ENCODE peak calls at places on chromosomes 2 and 18, in nine cellular contexts. One of them, this sample, is unnamed.

GRCh38 chr2:195477248-195477995 is 179.6 kb upstream of the SLC39A10 start:
- DNase-seq in IMR-90: peak; percentile 87
- DNase-seq in heart left ventricle: no peak
- DNase-seq in esophagus muscularis mucosa: no peak
- DNase-seq in fibroblast of lung: peak; percentile 91
- DNase-seq in psoas muscle: no peak
- DNase-seq in HL-60: no peak
- DNase-seq in stomach: no peak
- DNase-seq in GM23338: no peak
- DNase-seq in this sample: peak; percentile 64

GRCh38 chr2:105593221-105593967 is 151.3 kb upstream of the NCK2 start:
- DNase-seq in heart left ventricle: no peak
- DNase-seq in psoas muscle: no peak
- DNase-seq in stomach: no peak
- DNase-seq in GM23338: no peak
- DNase-seq in fibroblast of lung: peak; percentile 32
- DNase-seq in esophagus muscularis mucosa: no peak
- DNase-seq in HL-60: no peak
- DNase-seq in IMR-90: peak; percentile 2
- DNase-seq in this sample: peak; percentile 55

GRCh38 chr2:231034291-231034882 is 2.9 kb upstream of the C2orf72 start:
- DNase-seq in GM23338: no peak
- DNase-seq in psoas muscle: no peak
- DNase-seq in HL-60: no peak
- DNase-seq in stomach: no peak
- DNase-seq in heart left ventricle: no peak
- DNase-seq in IMR-90: no peak
- DNase-seq in esophagus muscularis mucosa: no peak
- DNase-seq in fibroblast of lung: no peak
- DNase-seq in this sample: no peak

GRCh38 chr2:50515638-50516037 is 516.3 kb downstream of the NRXN1 start:
- DNase-seq in IMR-90: no peak
- DNase-seq in HL-60: no peak
- DNase-seq in esophagus muscularis mucosa: no peak
- DNase-seq in heart left ventricle: no peak
- DNase-seq in fibroblast of lung: no peak
- DNase-seq in stomach: no peak
- DNase-seq in GM23338: no peak
- DNase-seq in psoas muscle: no peak
- DNase-seq in this sample: peak; percentile 23

GRCh38 chr18:62420513-62421209 is 95.6 kb downstream of the TNFRSF11A start:
- DNase-seq in esophagus muscularis mucosa: no peak
- DNase-seq in IMR-90: peak; percentile 65
- DNase-seq in stomach: peak; percentile 36
- DNase-seq in HL-60: no peak
- DNase-seq in GM23338: no peak
- DNase-seq in fibroblast of lung: peak; percentile 74
- DNase-seq in psoas muscle: no peak
- DNase-seq in heart left ventricle: no peak
- DNase-seq in this sample: peak; percentile 67

GRCh38 chr2:43174368-43175186 is 51.8 kb downstream of the ZFP36L2 start:
- DNase-seq in heart left ventricle: peak; percentile 75
- DNase-seq in fibroblast of lung: no peak
- DNase-seq in esophagus muscularis mucosa: no peak
- DNase-seq in stomach: peak; percentile 34
- DNase-seq in HL-60: no peak
- DNase-seq in GM23338: no peak
- DNase-seq in IMR-90: no peak
- DNase-seq in psoas muscle: peak; percentile 64
- DNase-seq in this sample: no peak

GRCh38 chr2:233005096-233005495 is 8.0 kb downstream of the NGEF start:
- DNase-seq in fibroblast of lung: no peak
- DNase-seq in IMR-90: no peak
- DNase-seq in stomach: no peak
- DNase-seq in psoas muscle: no peak
- DNase-seq in HL-60: no peak
- DNase-seq in esophagus muscularis mucosa: no peak
- DNase-seq in heart left ventricle: peak; percentile 38
- DNase-seq in GM23338: no peak
- DNase-seq in this sample: no peak

GRCh38 chr2:159088906-159089305 is 120.5 kb downstream of the TANC1 start:
- DNase-seq in IMR-90: no peak
- DNase-seq in psoas muscle: no peak
- DNase-seq in HL-60: no peak
- DNase-seq in heart left ventricle: no peak
- DNase-seq in GM23338: peak; percentile 54
- DNase-seq in fibroblast of lung: no peak
- DNase-seq in stomach: no peak
- DNase-seq in esophagus muscularis mucosa: no peak
- DNase-seq in this sample: no peak

GRCh38 chr18:13240060-13240725 is 21.6 kb downstream of the LDLRAD4 start:
- DNase-seq in fibroblast of lung: no peak
- DNase-seq in stomach: no peak
- DNase-seq in heart left ventricle: no peak
- DNase-seq in psoas muscle: no peak
- DNase-seq in IMR-90: no peak
- DNase-seq in esophagus muscularis mucosa: no peak
- DNase-seq in HL-60: no peak
- DNase-seq in GM23338: no peak
- DNase-seq in this sample: no peak

GRCh38 chr18:58451972-58452334 is 176.9 kb downstream of the ALPK2 start:
- DNase-seq in IMR-90: no peak
- DNase-seq in psoas muscle: no peak
- DNase-seq in fibroblast of lung: no peak
- DNase-seq in stomach: no peak
- DNase-seq in heart left ventricle: no peak
- DNase-seq in esophagus muscularis mucosa: no peak
- DNase-seq in GM23338: no peak
- DNase-seq in HL-60: no peak
- DNase-seq in this sample: no peak

GRCh38 chr2:7180641-7181370 is 263.6 kb downstream of the RNF144A start:
- DNase-seq in HL-60: no peak
- DNase-seq in esophagus muscularis mucosa: no peak
- DNase-seq in psoas muscle: no peak
- DNase-seq in GM23338: peak; percentile 8
- DNase-seq in IMR-90: no peak
- DNase-seq in fibroblast of lung: peak; percentile 80
- DNase-seq in heart left ventricle: no peak
- DNase-seq in stomach: no peak
- DNase-seq in this sample: peak; percentile 79

GRCh38 chr18:44586782-44587524 is 93.7 kb upstream of the SETBP1 start:
- DNase-seq in esophagus muscularis mucosa: no peak
- DNase-seq in IMR-90: no peak
- DNase-seq in heart left ventricle: no peak
- DNase-seq in GM23338: no peak
- DNase-seq in psoas muscle: no peak
- DNase-seq in HL-60: no peak
- DNase-seq in fibroblast of lung: no peak
- DNase-seq in stomach: no peak
- DNase-seq in this sample: no peak

GRCh38 chr2:38668092-38668491 is 2.2 kb downstream of the GALM start:
- DNase-seq in esophagus muscularis mucosa: no peak
- DNase-seq in stomach: no peak
- DNase-seq in HL-60: no peak
- DNase-seq in fibroblast of lung: no peak
- DNase-seq in heart left ventricle: no peak
- DNase-seq in IMR-90: no peak
- DNase-seq in psoas muscle: no peak
- DNase-seq in GM23338: no peak
- DNase-seq in this sample: no peak

GRCh38 chr18:28637897-28638296 is 461.0 kb upstream of the CDH2 start:
- DNase-seq in psoas muscle: no peak
- DNase-seq in esophagus muscularis mucosa: no peak
- DNase-seq in stomach: no peak
- DNase-seq in GM23338: peak; percentile 37
- DNase-seq in fibroblast of lung: no peak
- DNase-seq in IMR-90: no peak
- DNase-seq in heart left ventricle: no peak
- DNase-seq in HL-60: no peak
- DNase-seq in this sample: no peak

GRCh38 chr2:56133931-56134629 is 49.7 kb upstream of the CCDC85A start:
- DNase-seq in HL-60: no peak
- DNase-seq in psoas muscle: no peak
- DNase-seq in IMR-90: no peak
- DNase-seq in esophagus muscularis mucosa: no peak
- DNase-seq in fibroblast of lung: no peak
- DNase-seq in GM23338: no peak
- DNase-seq in stomach: no peak
- DNase-seq in heart left ventricle: no peak
- DNase-seq in this sample: no peak
- TF ChIP-seq CTCF in HL-60: no peak
- TF ChIP-seq CTCF in psoas muscle: no peak
- TF ChIP-seq CTCF in IMR-90: no peak
- TF ChIP-seq CTCF in esophagus muscularis mucosa: no peak
- TF ChIP-seq CTCF in fibroblast of lung: no peak
- TF ChIP-seq CTCF in GM23338: no peak
- TF ChIP-seq CTCF in stomach: no peak
- TF ChIP-seq CTCF in heart left ventricle: no peak
- TF ChIP-seq CTCF in this sample: no peak

GRCh38 chr2:127592761-127593227 is 53.2 kb upstream of the GPR17 start:
- DNase-seq in fibroblast of lung: no peak
- DNase-seq in HL-60: no peak
- DNase-seq in heart left ventricle: no peak
- DNase-seq in GM23338: no peak
- DNase-seq in IMR-90: no peak
- DNase-seq in esophagus muscularis mucosa: no peak
- DNase-seq in stomach: peak; percentile 17
- DNase-seq in psoas muscle: no peak
- DNase-seq in this sample: no peak
- H3K27ac ChIP-seq in fibroblast of lung: no peak overlapping the region
- H3K27ac ChIP-seq in HL-60: no peak overlapping the region
- H3K27ac ChIP-seq in heart left ventricle: no peak overlapping the region
- H3K27ac ChIP-seq in GM23338: no peak overlapping the region
- H3K27ac ChIP-seq in IMR-90: no peak overlapping the region
- H3K27ac ChIP-seq in esophagus muscularis mucosa: no peak overlapping the region
- H3K27ac ChIP-seq in stomach: no peak overlapping the region
- H3K27ac ChIP-seq in psoas muscle: no peak overlapping the region
- H3K27ac ChIP-seq in this sample: no peak overlapping the region

GRCh38 chr2:148360662-148361061 is 283.9 kb upstream of the EPC2 start:
- DNase-seq in heart left ventricle: no peak
- DNase-seq in stomach: no peak
- DNase-seq in fibroblast of lung: no peak
- DNase-seq in psoas muscle: no peak
- DNase-seq in HL-60: no peak
- DNase-seq in esophagus muscularis mucosa: no peak
- DNase-seq in GM23338: no peak
- DNase-seq in IMR-90: no peak
- DNase-seq in this sample: no peak
- TF ChIP-seq CTCF in heart left ventricle: no peak
- TF ChIP-seq CTCF in stomach: no peak
- TF ChIP-seq CTCF in fibroblast of lung: no peak
- TF ChIP-seq CTCF in psoas muscle: no peak
- TF ChIP-seq CTCF in HL-60: no peak
- TF ChIP-seq CTCF in esophagus muscularis mucosa: no peak
- TF ChIP-seq CTCF in GM23338: no peak
- TF ChIP-seq CTCF in IMR-90: no peak
- TF ChIP-seq CTCF in this sample: no peak

DNA sequence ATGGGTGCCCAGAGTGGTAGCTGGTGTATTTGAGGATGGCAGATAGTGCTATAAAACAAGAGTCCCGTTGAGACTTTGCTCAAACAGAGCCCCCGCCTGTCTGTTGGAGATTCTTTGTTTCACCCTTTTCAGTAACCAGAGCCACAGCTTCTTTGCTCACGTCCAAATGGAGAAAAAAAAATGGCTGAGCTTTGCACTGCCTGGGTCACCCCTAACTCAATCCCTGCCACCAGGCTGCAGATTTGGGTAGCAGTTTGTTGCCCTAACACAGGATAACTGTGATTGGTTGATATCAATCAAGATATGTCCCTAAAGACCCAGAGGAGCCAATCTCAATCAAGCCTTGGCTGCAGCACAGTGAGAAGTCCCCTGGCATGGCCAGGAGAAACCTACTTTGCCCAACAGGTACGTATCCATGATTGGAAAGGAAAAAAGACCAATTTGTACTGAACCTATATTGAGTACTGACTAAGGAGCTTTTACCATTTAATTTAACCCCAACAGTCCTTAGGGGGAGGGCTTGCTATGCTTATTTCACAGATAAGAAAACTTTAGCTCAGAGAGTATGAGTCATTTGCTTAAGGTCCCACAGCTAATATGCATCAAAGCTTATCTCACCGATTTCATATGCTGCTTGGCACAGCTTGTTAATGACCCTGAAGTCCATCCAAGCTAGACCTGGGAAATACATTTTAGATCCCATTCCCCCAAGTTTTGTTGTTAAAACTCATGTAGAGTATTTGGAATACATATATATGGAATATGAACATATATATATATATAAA is 72.0 kb upstream of the SH3BP4 start:
- DNase-seq in stomach: no peak
- DNase-seq in heart left ventricle: no peak
- DNase-seq in esophagus muscularis mucosa: no peak
- DNase-seq in fibroblast of lung: peak; percentile 98
- DNase-seq in IMR-90: peak; percentile 97
- DNase-seq in psoas muscle: no peak
- DNase-seq in GM23338: no peak
- DNase-seq in HL-60: no peak
- DNase-seq in this sample: peak; percentile 40
- H3K27ac ChIP-seq in stomach: no peak overlapping the region
- H3K27ac ChIP-seq in heart left ventricle: no peak overlapping the region
- H3K27ac ChIP-seq in esophagus muscularis mucosa: no peak overlapping the region
- H3K27ac ChIP-seq in fibroblast of lung: peak overlapping the region; percentile 78
- H3K27ac ChIP-seq in IMR-90: peak overlapping the region; percentile 73
- H3K27ac ChIP-seq in psoas muscle: no peak overlapping the region
- H3K27ac ChIP-seq in GM23338: no peak overlapping the region
- H3K27ac ChIP-seq in HL-60: no peak overlapping the region
- H3K27ac ChIP-seq in this sample: peak overlapping the region; percentile 80

DNA sequence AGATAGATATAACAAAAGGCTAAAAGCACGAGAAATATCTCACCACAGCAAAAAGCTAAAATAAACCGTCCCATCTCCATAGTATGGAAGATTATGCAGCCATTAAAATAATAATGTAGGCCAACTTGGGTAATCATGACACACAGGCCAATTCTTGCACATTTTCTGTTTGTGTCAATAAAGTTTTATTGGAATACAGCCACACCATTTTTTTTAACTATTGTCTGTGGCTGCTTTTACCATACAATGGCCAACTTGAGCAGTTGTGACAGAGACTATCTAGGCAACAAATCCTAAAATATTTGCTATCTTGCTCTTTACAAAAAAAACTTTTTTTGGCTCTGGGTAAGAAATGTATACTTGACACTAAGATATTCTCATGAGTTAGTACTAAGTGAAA is 212.5 kb downstream of the LRRTM4 start:
- DNase-seq in stomach: no peak
- DNase-seq in HL-60: no peak
- DNase-seq in IMR-90: no peak
- DNase-seq in heart left ventricle: no peak
- DNase-seq in esophagus muscularis mucosa: no peak
- DNase-seq in fibroblast of lung: no peak
- DNase-seq in GM23338: no peak
- DNase-seq in psoas muscle: no peak
- DNase-seq in this sample: no peak
- TF ChIP-seq CTCF in stomach: no peak
- TF ChIP-seq CTCF in HL-60: no peak
- TF ChIP-seq CTCF in IMR-90: no peak
- TF ChIP-seq CTCF in heart left ventricle: no peak
- TF ChIP-seq CTCF in esophagus muscularis mucosa: no peak
- TF ChIP-seq CTCF in fibroblast of lung: no peak
- TF ChIP-seq CTCF in GM23338: no peak
- TF ChIP-seq CTCF in psoas muscle: no peak
- TF ChIP-seq CTCF in this sample: no peak

This sample was measured in foreskin keratinocyte.